ENCODE peak calls at places on chromosomes 16 and 17, in seven cellular contexts. N is A549, E is right lobe of liver, P is lower leg skin, Q is heart left ventricle, Z is erythroblast, Y is uterus. L is an unnamed sample.

GRCh38 chr17:81345211-81346089 is 49.8 kb upstream of the BAHCC1 start:
- DNase-seq in Y (peak; percentile 88), E (peak; percentile 89), Z (peak; percentile 64), P (peak; percentile 98), N (peak; percentile 91), Q (peak; percentile 93), L (peak; percentile 63)

GRCh38 chr16:10428433-10429168 is 42.7 kb downstream of the ATF7IP2 start:
- DNase-seq in Y (no peak), N (no peak), Q (no peak), Z (no peak), E (no peak), P (no peak), L (no peak)

GRCh38 chr17:71764507-71764906 is 356.3 kb upstream of the SOX9 start:
- DNase-seq in P (no peak), Y (no peak), N (peak; percentile 46), E (no peak), Z (no peak), Q (peak; percentile 32), L (peak; percentile 69)

GRCh38 chr17:31487648-31488263 is 96.3 kb downstream of the RAB11FIP4 start:
- DNase-seq in Q (peak; percentile 81), P (peak; percentile 95), N (peak; percentile 83), Y (peak; percentile 74), Z (peak; percentile 73), E (peak; percentile 94), L (peak; percentile 96)

GRCh38 chr16:89375021-89375420 is 115.3 kb downstream of the ANKRD11 start:
- DNase-seq in Z (no peak), Y (no peak), E (no peak), P (no peak), N (no peak), Q (no peak), L (no peak)

GRCh38 chr17:47905221-47905733 is 9.2 kb downstream of the SP2 start:
- DNase-seq in Q (peak; percentile 87), N (no peak), P (no peak), E (peak; percentile 50), Z (no peak), Y (peak; percentile 75), L (peak; percentile 87)

GRCh38 chr17:70158581-70158980 is 10.8 kb upstream of the KCNJ2 start:
- DNase-seq in E (no peak), Y (no peak), Q (no peak), N (no peak), Z (no peak), P (no peak), L (no peak)

GRCh38 chr16:30379165-30379783 is 3.1 kb downstream of the SEPTIN1 start:
- DNase-seq in N (no peak), Z (no peak), Q (no peak), Y (no peak), E (no peak), P (peak; percentile 86), L (no peak)

GRCh38 chr17:46770818-46771600 is 47.5 kb downstream of the WNT3 start:
- DNase-seq in P (peak; percentile 86), Q (peak; percentile 50), E (peak; percentile 60), N (peak; percentile 76), Z (peak; percentile 70), Y (no peak), L (no peak)

GRCh38 chr16:79008036-79008868 is 592.3 kb downstream of the MAF start:
- DNase-seq in E (no peak), Z (no peak), P (peak; percentile 39), N (no peak), Q (no peak), Y (no peak), L (no peak)

GRCh38 chr16:23016372-23016771 is 132.9 kb downstream of the USP31 start:
- DNase-seq in Q (no peak), P (no peak), N (no peak), E (no peak), Y (no peak), Z (no peak), L (no peak)

GRCh38 chr16:87680272-87680644 is 78.0 kb downstream of the JPH3 start:
- DNase-seq in Q (no peak), E (no peak), Z (no peak), P (no peak), N (no peak), Y (no peak), L (no peak)

GRCh38 chr16:89193576-89194293 is 6.6 kb downstream of the SLC22A31 start:
- DNase-seq in P (no peak), Y (no peak), Z (no peak), E (no peak), N (no peak), Q (peak; percentile 34), L (no peak)

GRCh38 chr17:81849457-81849856 is 10.9 kb downstream of the P4HB start:
- DNase-seq in Q (no peak), N (no peak), Y (no peak), P (no peak), E (no peak), Z (no peak), L (no peak)

DNA sequence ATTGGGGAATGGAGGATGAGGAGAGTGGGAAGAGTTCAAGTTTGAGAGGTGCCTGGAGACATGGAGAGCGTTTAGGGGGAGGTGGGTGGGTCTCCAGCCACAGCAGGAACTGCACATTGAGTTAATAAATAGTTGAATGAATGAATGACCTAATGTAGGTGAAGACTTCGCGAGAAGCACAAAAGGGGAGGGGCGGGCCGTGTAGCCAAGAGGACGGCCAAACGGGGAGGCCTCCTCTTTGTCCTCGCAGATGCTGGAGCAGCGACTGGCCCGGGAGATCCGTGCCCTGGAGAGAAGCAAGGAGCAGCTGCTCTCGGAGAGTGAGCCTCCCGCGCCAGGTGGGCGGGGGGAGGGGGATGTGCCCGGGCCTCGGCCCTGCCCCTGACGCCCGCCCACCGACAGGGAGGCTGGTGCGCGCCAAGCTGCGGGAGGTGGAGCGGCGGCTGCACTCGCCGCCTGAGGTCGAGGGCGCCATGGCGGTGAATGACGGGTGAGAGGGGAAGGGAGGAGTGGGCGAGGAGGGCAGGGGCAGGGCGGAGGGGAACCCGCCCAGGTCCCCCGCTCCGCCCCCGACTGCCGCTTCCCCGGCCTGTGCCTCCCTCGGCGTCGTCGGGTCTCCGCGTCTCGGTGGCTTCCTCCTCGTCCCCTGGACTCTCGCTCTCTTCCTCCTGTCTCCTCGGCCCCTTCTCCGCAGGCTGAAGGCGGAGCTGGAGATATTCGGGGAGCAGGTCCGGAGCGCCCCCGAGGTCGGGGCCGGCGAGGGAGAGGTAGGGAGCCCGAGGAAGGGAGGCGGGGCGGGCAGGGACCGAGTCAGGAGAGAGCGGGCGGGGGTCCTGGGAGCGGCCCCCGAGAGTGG is 12.9 kb downstream of the SYCE1L start:
- DNase-seq in Z (peak; percentile 33), E (peak; percentile 77), Y (peak; percentile 52), N (peak; percentile 86), Q (peak; percentile 60), P (peak; percentile 89), L (peak; percentile 42)
- TF ChIP-seq POLR2A in Z (no peak), E (no peak), Y (no peak), N (peak; percentile 76), Q (no peak), P (no peak), L (no peak)

GRCh38 chr17:28986714-28987367 is 19.0 kb downstream of the SEZ6 start:
- DNase-seq in N (no peak), Y (no peak), Z (no peak), Q (no peak), P (no peak), E (no peak), L (no peak)
- TF ChIP-seq POLR2A in N (no peak), Y (no peak), Z (no peak), Q (no peak), P (no peak), E (no peak), L (no peak)

GRCh38 chr16:2610781-2611498 is 71.4 kb upstream of the KCTD5 start:
- DNase-seq in Q (peak; percentile 19), Z (no peak), Y (no peak), P (peak; percentile 76), E (peak; percentile 1), N (no peak), L (no peak)

GRCh38 chr16:2611499-2611862 is 70.8 kb upstream of the KCTD5 start:
- DNase-seq in N (no peak), Y (no peak), Z (no peak), E (peak; percentile 2), P (peak; percentile 40), Q (no peak), L (no peak)

GRCh38 chr16:2609827-2610470 is 72.1 kb downstream of the PDPK1 start:
- DNase-seq in Q (peak; percentile 23), P (no peak), N (no peak), Y (no peak), E (peak; percentile 1), Z (no peak), L (no peak)

GRCh38 chr16:2614761-2615191 is 67.5 kb upstream of the KCTD5 start:
- DNase-seq in N (no peak), Y (no peak), Z (no peak), P (peak; percentile 77), Q (no peak), E (no peak), L (peak; percentile 10)
- TF ChIP-seq POLR2A in N (no peak), Y (no peak), Z (no peak), P (no peak), Q (no peak), E (no peak), L (no peak)

GRCh38 chr17:28726912-28727726 is 1.1 kb upstream of the TLCD1 start:
- DNase-seq in N (peak; percentile 98), E (peak; percentile 94), P (peak; percentile 98), Q (peak; percentile 91), Y (peak; percentile 92), Z (peak; percentile 91), L (peak; percentile 94)
- TF ChIP-seq POLR2A in N (peak; percentile 18), E (no peak), P (no peak), Q (no peak), Y (no peak), Z (no peak), L (no peak)

GRCh38 chr16:58026139-58026704 is 668 bp downstream of the MMP15 start:
- DNase-seq in Z (peak; percentile 37), P (no peak), E (peak; percentile 63), Q (peak; percentile 62), Y (no peak), N (peak; percentile 64), L (no peak)

GRCh38 chr16:58028168-58028455 is 2.6 kb downstream of the MMP15 start:
- DNase-seq in Q (no peak), P (no peak), Z (no peak), N (no peak), E (peak; percentile 13), Y (no peak), L (no peak)

GRCh38 chr16:58028541-58029070 is 3.1 kb downstream of the MMP15 start:
- DNase-seq in Z (no peak), Q (no peak), E (peak; percentile 30), P (no peak), N (no peak), Y (no peak), L (no peak)

GRCh38 chr16:58026705-58027340 is 1.3 kb downstream of the MMP15 start:
- DNase-seq in E (peak; percentile 41), Y (no peak), P (no peak), N (no peak), Z (no peak), Q (no peak), L (no peak)

DNA sequence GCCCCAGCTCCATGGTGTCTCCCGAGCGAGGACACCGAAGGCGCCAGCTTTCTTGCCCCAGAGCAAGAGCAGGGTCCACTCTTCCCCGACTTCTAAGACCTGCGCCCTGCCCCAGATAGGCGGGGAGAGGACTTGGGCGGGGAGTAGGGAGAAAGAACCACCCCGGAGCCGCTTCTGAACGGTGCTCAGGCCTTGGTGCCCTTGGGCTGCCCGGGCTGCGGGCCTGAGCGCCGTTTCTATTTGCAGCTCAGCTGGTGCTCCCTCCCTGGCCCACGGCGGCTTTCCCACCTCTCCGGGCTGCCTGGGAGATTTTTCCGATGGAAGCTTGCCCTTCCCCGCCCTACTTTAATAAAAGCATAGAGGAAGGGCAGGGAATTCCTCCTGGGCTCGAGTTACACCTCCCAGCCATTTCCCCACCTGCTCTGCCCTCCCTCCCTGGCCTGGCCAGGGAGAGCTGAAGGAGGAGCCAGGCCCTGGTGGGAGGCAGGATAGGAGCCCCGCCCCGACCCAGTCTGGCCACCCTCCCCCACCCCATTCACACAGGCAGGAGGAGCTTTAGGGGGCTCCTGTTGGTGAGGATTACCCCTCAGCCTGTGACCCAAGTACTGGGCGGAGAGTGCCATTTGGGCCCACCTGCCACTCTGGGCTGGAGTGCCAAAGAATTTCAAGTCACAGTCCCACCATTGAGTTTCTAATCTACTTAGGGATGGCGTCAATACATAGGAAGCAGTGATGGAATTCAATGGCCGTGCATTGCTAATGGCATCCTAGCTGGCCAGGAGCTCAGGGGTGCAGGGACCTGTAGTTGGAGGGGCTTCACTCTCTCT is 2.0 kb downstream of the MMP15 start:
- DNase-seq in Q (peak; percentile 80), N (peak; percentile 71), E (peak; percentile 61), Y (no peak), Z (no peak), P (no peak), L (peak; percentile 80)
- TF ChIP-seq POLR2A in Q (no peak), N (no peak), E (peak; percentile 59), Y (no peak), Z (no peak), P (no peak), L (no peak)